ENCODE peak calls at places on chromosome 21, in six cellular contexts. S, G, H, V, U and X are unnamed samples.

GRCh38 chr21:37087188-37087587 is 14.1 kb downstream of the TTC3 start:
- DNase-seq in V (no peak), H (peak), U (no peak), G (peak), S (peak), X (peak)

GRCh38 chr21:32134441-32135159 is 144.2 kb downstream of the MIS18A start:
- DNase-seq in U (no peak), V (no peak), S (no peak), H (no peak), G (no peak), X (no peak)

GRCh38 chr21:26881504-26882228 is 36.5 kb upstream of the ADAMTS1 start:
- DNase-seq in G (peak), S (no peak), H (no peak), U (peak), V (peak), X (no peak)

GRCh38 chr21:17402885-17403477 is 109.9 kb upstream of the CXADR start:
- DNase-seq in U (no peak), G (no peak), H (no peak), S (no peak), V (no peak), X (no peak)

GRCh38 chr21:41258617-41259016 is 58.0 kb upstream of the FAM3B start:
- DNase-seq in U (no peak), G (no peak), V (no peak), H (no peak), S (no peak), X (no peak)

GRCh38 chr21:41906770-41907169 is 27.6 kb upstream of the PRDM15 start:
- DNase-seq in S (no peak), V (no peak), H (no peak), U (no peak), G (no peak), X (no peak)

GRCh38 chr21:15121655-15122120 is 56.9 kb upstream of the NRIP1 start:
- DNase-seq in G (peak), U (no peak), S (no peak), V (peak), H (no peak), X (no peak)

GRCh38 chr21:35329940-35330670 is 281.0 kb upstream of the RUNX1 start:
- DNase-seq in S (no peak), H (no peak), U (no peak), G (no peak), V (no peak), X (no peak)

GRCh38 chr21:36751383-36751782 is 52.5 kb downstream of the SIM2 start:
- DNase-seq in H (no peak), G (no peak), U (no peak), S (no peak), V (no peak), X (no peak)

GRCh38 chr21:32412162-32412997 is at the start of gene EVA1C:
- DNase-seq in H (peak), S (no peak), G (peak), U (no peak), V (no peak), X (peak)